ENCODE peak calls at places on chromosomes 13 and 19, in five cellular contexts. J is fibroblast of lung, B is A673, L is heart right ventricle, W is lower lobe of right lung. M is an unnamed sample. For H3K4me1, the result is how much of the 10 kb centered on the place peaks cover.

GRCh38 chr19:6218497-6219146 is 61.2 kb downstream of the MLLT1 start:
- DNase-seq in J (peak), B (peak), L (peak), W (peak), M (peak)

GRCh38 chr13:30803791-30804190 is 68.4 kb downstream of the ALOX5AP start:
- DNase-seq in J (no peak), B (no peak), L (no peak), W (no peak), M (no peak)

GRCh38 chr19:44587863-44588752 is 25.3 kb upstream of the IGSF23 start:
- DNase-seq in J (peak), B (peak), L (no peak), W (no peak), M (no peak)

GRCh38 chr19:4216832-4217231 is 12.5 kb upstream of the EBI3 start:
- DNase-seq in J (no peak), B (no peak), L (no peak), W (no peak), M (no peak)

GRCh38 chr19:9934132-9934950 is 2.0 kb downstream of the OLFM2 start:
- DNase-seq in J (peak), B (peak), L (peak), W (peak), M (peak)

GRCh38 chr13:44271915-44272341 is 101.7 kb upstream of the SERP2 start:
- DNase-seq in J (no peak), B (no peak), L (peak), W (no peak), M (no peak)

GRCh38 chr13:99357920-99358319 is 50.7 kb upstream of the GPR183 start:
- DNase-seq in J (no peak), B (no peak), L (no peak), W (no peak), M (no peak)

GRCh38 chr19:42420055-42420544 is 7.1 kb downstream of the LIPE start:
- DNase-seq in J (peak), B (peak), L (peak), W (peak), M (peak)

GRCh38 chr19:3576696-3577443 is 4.1 kb downstream of the HMG20B start:
- DNase-seq in J (peak), B (peak), L (peak), W (no peak), M (peak)

GRCh38 chr13:107124129-107124718 is 556.3 kb upstream of the ARGLU1 start:
- DNase-seq in J (peak), B (peak), L (no peak), W (no peak), M (no peak)

DNA sequence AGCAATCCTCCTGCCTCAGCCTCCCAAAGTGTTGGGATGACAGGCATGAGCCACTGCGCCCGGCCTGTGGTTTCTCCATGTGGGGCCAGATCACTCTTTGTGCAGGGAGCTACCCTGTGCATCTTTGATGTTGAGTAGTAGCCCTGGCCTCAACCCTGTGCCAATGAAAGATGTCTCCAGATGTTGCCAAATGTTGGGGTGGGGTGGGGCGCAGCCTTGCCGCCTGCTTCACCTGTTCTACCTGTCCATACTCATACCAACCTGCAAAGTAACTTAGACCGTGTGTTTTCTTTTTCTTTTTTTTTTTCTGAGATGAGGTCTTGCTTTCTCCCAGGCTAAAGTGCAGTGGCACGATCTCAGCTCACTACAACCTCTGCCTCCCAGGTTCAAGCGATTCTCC is 20.9 kb downstream of the IER2 start:
- DNase-seq in J (no peak), B (no peak), L (no peak), W (no peak), M (no peak)
- H3K4me1 ChIP-seq in J (under half), B (under half), L (under half), W (under half), M (under half)

GRCh38 chr13:78600317-78600899 is 2.9 kb downstream of the POU4F1 start:
- DNase-seq in J (peak), B (no peak), L (no peak), W (no peak), M (no peak)
- H3K4me3 ChIP-seq in J (no peak), B (no peak), L (no peak), W (no peak), M (no peak)

DNA sequence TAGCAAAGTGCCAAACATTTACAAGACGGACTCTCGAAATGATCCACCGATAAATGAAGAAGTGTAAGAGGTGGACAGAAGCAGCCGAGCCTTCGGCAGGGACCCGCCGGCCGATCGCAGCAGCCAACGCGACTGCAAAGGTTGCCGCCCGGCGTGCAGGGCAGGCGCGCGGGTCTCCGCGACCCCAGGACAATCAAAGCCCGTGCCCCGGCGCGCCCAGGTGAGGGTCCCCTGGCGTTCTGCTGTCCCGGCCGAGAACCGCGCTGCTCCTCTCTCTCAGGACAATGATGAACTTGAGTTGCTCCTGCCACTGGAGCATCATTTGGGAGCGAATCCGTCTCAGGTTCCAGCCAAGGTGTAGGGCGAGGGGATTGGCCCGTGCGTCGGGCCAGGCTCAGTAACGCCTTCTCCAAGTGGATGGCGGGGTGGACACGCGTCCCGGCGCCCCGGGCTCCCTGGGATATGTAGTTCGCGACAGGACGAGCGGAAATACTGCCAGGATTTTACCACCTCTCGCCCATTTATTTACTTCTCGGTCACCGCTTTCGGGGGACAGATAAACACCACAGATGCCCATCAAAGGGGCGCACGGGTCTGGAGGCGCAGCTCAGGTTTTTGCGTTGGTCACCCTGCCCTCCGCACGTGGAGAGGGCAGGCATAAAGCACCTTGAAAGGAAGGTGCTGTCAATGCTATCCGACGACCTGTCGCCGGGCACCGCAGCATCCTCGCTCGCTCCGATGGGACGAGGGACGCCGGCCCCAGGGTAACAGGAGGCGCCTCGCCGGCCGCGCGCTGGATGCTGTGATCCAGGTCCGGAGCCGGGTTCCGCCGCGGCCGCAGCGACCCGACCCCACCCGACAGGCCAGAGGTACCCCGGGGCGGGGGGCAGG is at the start of the genes BIVM and POGLUT2:
- DNase-seq in J (peak), B (peak), L (peak), W (peak), M (peak)
- TF ChIP-seq CTCF in J (no peak), B (no peak), L (no peak), W (no peak), M (no peak)

GRCh38 chr13:114143806-114144605 is 11.6 kb upstream of the RASA3 start:
- DNase-seq in J (no peak), B (no peak), L (no peak), W (no peak), M (no peak)
- H3K4me1 ChIP-seq in J (under half), B (under half), L (under half), W (under half), M (under half)

DNA sequence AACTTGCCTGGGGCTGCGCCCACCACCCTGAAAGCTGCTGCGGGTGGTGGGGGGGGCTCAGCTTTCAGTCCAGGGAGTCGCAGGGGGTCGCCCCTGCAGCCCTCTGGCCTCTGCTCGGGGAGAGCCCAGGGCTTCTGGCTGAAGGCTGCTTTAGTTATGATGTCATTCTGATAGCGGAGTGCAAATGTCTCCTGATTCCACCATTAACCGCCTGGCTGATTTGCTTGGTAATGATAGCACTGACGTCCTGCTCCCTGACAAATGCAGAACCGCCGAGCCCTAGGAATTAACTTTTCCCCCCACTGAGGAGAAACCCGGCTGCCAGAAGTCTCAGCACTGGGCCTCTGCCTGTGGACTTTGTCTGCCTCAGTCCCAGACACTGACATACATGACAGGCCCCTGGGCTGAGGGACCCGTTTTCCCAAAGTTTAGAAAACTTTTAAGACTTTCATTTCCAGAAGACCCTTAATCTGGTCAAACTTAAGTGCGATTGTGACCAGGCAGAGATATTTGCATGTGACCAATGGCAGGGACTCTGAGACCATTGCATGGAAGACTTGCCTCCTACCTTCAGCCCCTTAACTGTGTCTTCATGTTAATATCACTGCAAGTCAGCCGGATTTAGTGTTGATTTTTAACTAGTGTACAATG is 142.5 kb upstream of the ZNF536 start:
- DNase-seq in J (no peak), B (no peak), L (no peak), W (no peak), M (no peak)
- H3K4me3 ChIP-seq in J (no peak), B (no peak), L (peak), W (no peak), M (no peak)

DNA sequence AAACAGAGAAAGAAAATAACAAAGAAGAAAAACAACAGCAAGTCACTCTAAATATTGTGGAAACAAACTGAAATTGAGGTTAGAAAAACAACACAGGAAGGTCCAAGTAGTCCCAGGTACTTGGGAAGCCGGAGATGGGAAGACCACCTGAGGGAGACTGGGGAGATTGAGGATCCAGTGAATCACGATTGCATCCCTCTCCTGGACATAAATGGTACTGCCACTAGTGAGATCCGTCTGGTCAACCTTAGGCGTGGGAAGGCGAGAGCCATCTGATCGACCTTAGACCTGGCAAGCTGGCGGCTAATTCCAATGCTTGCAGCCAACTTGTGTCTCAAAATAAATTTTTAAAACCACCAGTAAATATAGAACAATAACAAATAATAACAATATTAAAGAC is 81.9 kb downstream of the ZNF726 start:
- DNase-seq in J (no peak), B (peak), L (no peak), W (no peak), M (no peak)
- TF ChIP-seq CTCF in J (peak), B (peak), L (peak), W (peak), M (no peak)

DNA sequence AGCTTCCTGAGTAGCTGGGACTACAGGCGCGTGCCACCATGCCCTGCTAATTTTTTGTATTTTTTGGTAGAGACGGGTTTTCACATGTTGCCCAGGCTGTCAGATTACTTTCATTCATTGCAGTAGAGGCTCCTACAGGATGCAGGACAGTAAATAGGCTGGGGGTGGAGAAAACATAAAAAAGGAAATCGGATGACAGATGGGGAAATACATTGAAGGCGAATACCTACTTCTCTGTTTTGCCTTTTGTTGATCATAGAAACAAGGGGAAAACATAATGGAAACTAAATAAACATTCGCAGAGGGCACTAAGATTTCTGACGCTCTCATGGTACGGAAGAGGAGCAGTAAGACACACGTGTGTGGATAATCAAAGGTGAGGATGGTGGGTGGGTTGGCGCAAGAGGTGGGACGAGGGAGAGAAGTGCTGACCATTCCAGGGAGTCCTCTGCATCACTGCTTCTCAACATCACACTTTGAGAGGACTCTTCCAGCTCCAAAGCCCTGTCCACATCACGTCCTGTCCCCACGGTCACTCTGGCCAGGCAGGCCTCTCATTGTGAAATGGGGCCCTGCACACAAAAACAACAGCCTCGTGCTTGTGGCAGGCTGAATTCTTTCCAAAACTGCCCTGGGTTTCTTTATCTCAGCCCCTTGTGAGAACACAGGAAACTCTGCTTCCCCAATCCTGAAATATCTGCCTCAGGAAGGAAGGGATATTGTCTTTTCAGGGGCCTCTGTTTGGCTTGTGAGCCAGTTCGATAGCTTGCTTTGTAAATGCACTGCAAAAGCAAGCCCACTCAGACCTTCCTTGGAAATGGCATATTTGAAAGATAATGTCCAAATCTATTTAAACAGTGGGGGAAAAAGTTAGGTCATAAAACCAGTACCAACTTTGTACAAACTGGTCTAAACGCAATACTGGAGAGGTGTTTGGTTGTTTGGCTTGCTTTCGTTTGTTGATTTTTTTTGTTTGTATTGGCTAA is 188.5 kb downstream of the FOXO1 start:
- DNase-seq in J (peak), B (no peak), L (peak), W (peak), M (no peak)
- H3K4me1 ChIP-seq in J (under half), B (under half), L (under half), W (under half), M (under half)

GRCh38 chr19:18390075-18390909 is 4.3 kb downstream of the GDF15 start:
- DNase-seq in J (peak), B (no peak), L (no peak), W (no peak), M (no peak)

GRCh38 chr19:18389095-18389735 is 3.3 kb downstream of the GDF15 start:
- DNase-seq in J (no peak), B (no peak), L (no peak), W (no peak), M (no peak)

GRCh38 chr19:18387395-18387794 is 1.4 kb downstream of the GDF15 start:
- DNase-seq in J (peak), B (no peak), L (no peak), W (no peak), M (no peak)

GRCh38 chr19:18389736-18390074 is 3.7 kb downstream of the GDF15 start:
- DNase-seq in J (no peak), B (no peak), L (no peak), W (no peak), M (no peak)

GRCh38 chr19:18388328-18389094 is 2.6 kb downstream of the GDF15 start:
- DNase-seq in J (peak), B (peak), L (peak), W (peak), M (peak)
- H3K4me3 ChIP-seq in J (peak), B (peak), L (peak), W (peak), M (peak)

DNA sequence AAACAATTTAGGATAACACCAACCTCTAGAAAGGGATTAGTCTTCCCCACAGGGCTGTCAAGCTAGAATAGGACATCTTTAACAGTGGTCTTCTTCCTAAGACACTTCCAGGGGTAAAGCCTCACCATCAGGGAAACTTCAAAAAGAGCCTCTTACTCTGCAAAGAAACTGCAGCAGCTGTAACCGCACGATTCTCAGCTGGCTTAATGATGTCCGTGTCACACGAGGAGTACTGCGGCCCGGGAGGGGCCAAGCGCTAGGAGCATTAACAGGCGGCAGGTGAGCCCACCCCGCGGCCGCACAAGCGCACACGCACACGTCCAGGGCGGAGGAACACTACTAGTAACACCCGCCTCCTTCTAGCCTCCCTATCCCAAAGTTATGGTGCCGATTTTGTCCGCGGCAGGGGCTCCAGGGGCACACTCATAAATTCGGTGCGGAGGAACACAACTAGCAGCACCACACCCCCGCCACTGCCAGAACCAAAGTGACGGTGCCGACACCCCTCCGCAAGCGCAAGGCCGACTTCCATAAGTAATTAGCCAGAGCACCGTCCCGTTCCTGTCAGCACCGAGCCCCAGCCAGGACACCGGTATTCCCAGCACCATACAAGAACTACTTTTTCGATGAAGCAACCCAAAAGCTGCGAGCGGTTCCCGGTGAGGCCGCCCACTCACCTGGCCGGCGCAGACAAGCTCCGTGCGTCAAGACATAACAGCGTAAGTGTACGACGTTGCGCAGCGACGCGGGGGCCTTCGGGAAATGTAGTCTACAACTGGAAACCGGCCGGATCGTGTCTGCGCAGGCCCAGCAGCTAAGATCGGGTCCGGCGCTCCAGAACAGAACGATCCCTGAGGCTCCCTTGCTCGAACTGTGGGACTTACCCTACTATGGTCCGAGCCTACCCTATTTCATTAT is at the start of the genes ZNF540 and ZNF571:
- DNase-seq in J (peak), B (peak), L (peak), W (peak), M (peak)
- TF ChIP-seq CTCF in J (no peak), B (no peak), L (no peak), W (no peak), M (no peak)

GRCh38 chr19:55877211-55877610 is 40.9 kb downstream of the NLRP4 start:
- DNase-seq in J (no peak), B (no peak), L (no peak), W (no peak), M (no peak)
- H3K4me1 ChIP-seq in J (under half), B (under half), L (under half), W (under half), M (under half)

M was measured in colonic mucosa.